ENCODE peak calls at places on chromosome 15, in four cellular contexts. H is esophagus muscularis mucosa, T is right lobe of liver, P is uterus. N is an unnamed sample. For H3K4me1, the result is how much of the 10 kb centered on the place peaks cover.

GRCh38 chr15:36599824-36600365 is 20.5 kb downstream of the CDIN1 start:
- DNase-seq in T (no peak), P (no peak), H (no peak), N (no peak)

GRCh38 chr15:61794276-61794675 is 266.0 kb downstream of the VPS13C start:
- DNase-seq in H (no peak), P (no peak), T (no peak), N (no peak)

GRCh38 chr15:31328425-31328998 is 1.9 kb downstream of the KLF13 start:
- DNase-seq in T (peak), P (no peak), H (no peak), N (peak)

GRCh38 chr15:40458495-40459371 is 12.1 kb upstream of the CHST14 start:
- DNase-seq in P (no peak), T (no peak), H (no peak), N (no peak)

GRCh38 chr15:85026304-85027032 is 44.8 kb downstream of the PDE8A start:
- DNase-seq in H (no peak), P (no peak), T (no peak), N (no peak)

GRCh38 chr15:74396445-74397238 is 29.2 kb upstream of the CYP11A1 start:
- DNase-seq in T (no peak), H (no peak), P (no peak), N (no peak)

GRCh38 chr15:82950746-82951370 is 1.7 kb downstream of the HOMER2 start:
- DNase-seq in H (no peak), T (no peak), P (no peak), N (no peak)

GRCh38 chr15:90101130-90101968 is 919 bp downstream of the IDH2 start:
- DNase-seq in P (peak), T (peak), H (no peak), N (peak)

GRCh38 chr15:64813075-64813474 is 12.4 kb downstream of the PIF1 start:
- DNase-seq in P (no peak), H (no peak), T (no peak), N (no peak)

GRCh38 chr15:85582719-85583089 is 202.3 kb downstream of the AKAP13 start:
- DNase-seq in T (peak), P (peak), H (no peak), N (peak)

GRCh38 chr15:87368511-87368910 is 888.0 kb downstream of the NTRK3 start:
- DNase-seq in H (no peak), T (no peak), P (no peak), N (no peak)

GRCh38 chr15:60787737-60788513 is 309.0 kb upstream of the ICE2 start:
- DNase-seq in P (no peak), T (no peak), H (no peak), N (no peak)

GRCh38 chr15:93266291-93266690 is 177.3 kb upstream of the RGMA start:
- DNase-seq in P (no peak), H (no peak), T (no peak), N (no peak)

GRCh38 chr15:73564255-73564654 is 68.9 kb downstream of the NPTN start:
- DNase-seq in T (no peak), P (no peak), H (no peak), N (no peak)

GRCh38 chr15:56737791-56738190 is 4.5 kb upstream of the ZNF280D start:
- DNase-seq in H (no peak), P (no peak), T (no peak), N (no peak)

GRCh38 chr15:29870495-29871151 is 48.4 kb upstream of the TJP1 start:
- DNase-seq in P (peak), T (peak), H (no peak), N (no peak)

GRCh38 chr15:68887120-68887519 is 43.2 kb upstream of the SPESP1 start:
- DNase-seq in H (peak), T (no peak), P (no peak), N (no peak)

GRCh38 chr15:74209997-74210573 is 7.5 kb upstream of the STRA6 start:
- DNase-seq in P (no peak), H (no peak), T (no peak), N (no peak)

GRCh38 chr15:64653757-64654156 is 121.6 kb downstream of the RBPMS2 start:
- DNase-seq in P (no peak), H (no peak), T (no peak), N (no peak)

GRCh38 chr15:74781673-74782595 is at the start of gene CSK:
- DNase-seq in P (peak), H (no peak), T (peak), N (peak)

GRCh38 chr15:96699871-96700401 is 369.4 kb downstream of the NR2F2 start:
- DNase-seq in H (no peak), T (no peak), P (no peak), N (no peak)

GRCh38 chr15:65396283-65396964 is 18.6 kb upstream of the IGDCC3 start:
- DNase-seq in H (no peak), P (no peak), T (no peak), N (no peak)

GRCh38 chr15:61879219-61879618 is 181.0 kb downstream of the VPS13C start:
- DNase-seq in H (no peak), P (no peak), T (peak), N (peak)

GRCh38 chr15:70264014-70264492 is 166.3 kb upstream of the TLE3 start:
- DNase-seq in T (no peak), H (no peak), P (peak), N (peak)

GRCh38 chr15:77630956-77631789 is 1.5 kb downstream of the LINGO1 start:
- DNase-seq in T (no peak), P (no peak), H (no peak), N (no peak)

GRCh38 chr15:84400017-84400740 is 164.6 kb downstream of the GOLGA6L4 start:
- DNase-seq in H (peak), P (no peak), T (no peak), N (no peak)

GRCh38 chr15:98529205-98530145 is 118.9 kb upstream of the IGF1R start:
- DNase-seq in H (no peak), P (no peak), T (no peak), N (no peak)

GRCh38 chr15:33045066-33045810 is 149.3 kb downstream of the FMN1 start:
- DNase-seq in P (no peak), T (no peak), H (no peak), N (no peak)

GRCh38 chr15:78942741-78943140 is 2.1 kb downstream of the CTSH start:
- DNase-seq in P (no peak), H (no peak), T (no peak), N (no peak)

GRCh38 chr15:82044373-82045178 is 1.2 kb downstream of the MEX3B start:
- DNase-seq in T (peak), P (peak), H (no peak), N (peak)

GRCh38 chr15:29883126-29883525 is 60.9 kb upstream of the TJP1 start:
- DNase-seq in P (no peak), H (no peak), T (no peak), N (no peak)

GRCh38 chr15:93305306-93305705 is 216.3 kb upstream of the RGMA start:
- DNase-seq in T (no peak), H (peak), P (no peak), N (no peak)

GRCh38 chr15:98126326-98127090 is 166.0 kb downstream of the ARRDC4 start:
- DNase-seq in P (no peak), H (no peak), T (no peak), N (no peak)

GRCh38 chr15:84946772-84947489 is 34.7 kb upstream of the PDE8A start:
- DNase-seq in P (no peak), H (no peak), T (no peak), N (no peak)

GRCh38 chr15:26936502-26936901 is 34.5 kb upstream of the GABRG3 start:
- DNase-seq in H (no peak), P (no peak), T (no peak), N (no peak)

GRCh38 chr15:67033012-67033411 is 32.4 kb upstream of the SMAD3 start:
- DNase-seq in H (no peak), P (no peak), T (no peak), N (no peak)
- H3K4me3 ChIP-seq in H (peak), P (no peak), T (no peak), N (no peak)

GRCh38 chr15:38709196-38709595 is 144.6 kb upstream of the RASGRP1 start:
- DNase-seq in H (no peak), T (no peak), P (no peak), N (no peak)

GRCh38 chr15:38708672-38709188 is 144.1 kb upstream of the RASGRP1 start:
- DNase-seq in T (no peak), H (no peak), P (no peak), N (no peak)

DNA sequence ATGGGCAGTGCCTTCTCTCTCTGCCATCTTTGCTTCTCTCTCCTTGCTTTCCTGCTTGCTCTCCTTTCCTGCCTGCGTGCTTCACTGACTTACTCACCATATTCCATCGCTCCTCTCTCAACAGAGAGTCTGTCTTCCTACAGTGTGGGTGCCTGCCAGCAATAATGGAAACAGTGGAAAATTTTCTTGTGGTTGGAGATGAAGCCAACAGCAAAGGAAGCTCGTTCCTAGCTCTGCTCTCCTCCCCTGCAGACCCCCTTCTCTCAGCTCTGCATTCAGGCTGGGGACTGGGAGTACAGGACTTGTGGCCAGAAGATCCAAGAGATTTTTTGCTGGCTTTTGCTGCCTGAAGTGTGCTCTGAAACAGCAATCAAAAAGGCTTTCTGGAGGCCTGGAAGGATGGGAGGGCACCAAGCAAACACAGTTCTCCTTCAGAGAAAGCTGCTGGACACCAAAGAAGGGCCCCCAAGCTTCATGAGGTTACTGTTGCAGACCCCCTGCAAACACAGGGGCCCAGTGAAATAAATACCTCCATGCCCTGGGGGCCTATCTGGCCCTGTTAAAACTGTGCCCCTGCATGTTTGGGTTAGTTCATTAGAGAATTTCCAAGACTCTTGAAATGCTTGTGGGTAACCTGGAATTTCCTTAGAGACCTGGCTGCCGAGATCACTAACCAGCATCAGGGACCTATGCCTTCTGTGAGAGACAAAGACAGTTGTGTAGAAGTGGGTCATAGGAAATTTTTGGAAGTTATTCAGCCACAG is 149.9 kb upstream of the RASGRP1 start:
- DNase-seq in T (no peak), P (no peak), H (no peak), N (no peak)
- TF ChIP-seq CTCF in T (no peak), P (no peak), H (no peak), N (no peak)

DNA sequence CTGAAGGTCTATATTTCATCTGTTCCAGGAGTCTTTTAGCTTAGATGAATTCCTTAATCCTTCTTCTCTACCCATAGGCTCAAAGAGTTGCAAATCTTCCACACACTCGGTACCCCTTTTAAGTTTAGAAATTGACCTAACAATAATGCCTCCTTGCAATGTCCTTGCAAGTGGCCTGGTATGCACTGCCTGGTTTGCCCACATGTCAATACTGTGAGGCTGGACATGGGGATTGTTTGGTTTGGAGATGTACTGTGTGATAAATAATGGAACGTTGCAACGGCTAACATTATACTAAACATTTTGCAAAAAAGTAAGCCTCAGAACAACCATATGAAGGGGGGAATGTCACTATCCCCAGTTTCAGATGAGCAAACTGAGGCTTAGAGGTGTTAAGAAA is 22.4 kb upstream of the TPM1 start:
- DNase-seq in P (no peak), H (no peak), T (no peak), N (no peak)
- H3K4me1 ChIP-seq in P (under half), H (under half), T (under half), N (under half)

GRCh38 chr15:45095661-45096060 is 18.3 kb downstream of the DUOX2 start:
- DNase-seq in T (no peak), P (no peak), H (no peak), N (no peak)
- H3K4me3 ChIP-seq in T (no peak), P (no peak), H (no peak), N (no peak)

GRCh38 chr15:41559489-41560177 is 621 bp downstream of the TYRO3 start:
- DNase-seq in T (no peak), P (peak), H (no peak), N (no peak)
- TF ChIP-seq CTCF in T (no peak), P (no peak), H (no peak), N (no peak)

N was measured in mucosa of descending colon.